ENCODE peak calls at places on chromosomes 13 and 19, in eight cellular contexts. E, I, C, N, L, G, Q and Y are unnamed samples.

GRCh38 chr19:17334414-17335409 is at the start of gene ANO8:
- DNase-seq in L (peak; percentile 96), C (peak; percentile 93), E (peak; percentile 91), I (peak; percentile 98), G (peak; percentile 91), N (peak; percentile 98), Q (peak; percentile 98), Y (peak; percentile 95)

GRCh38 chr19:17158584-17158983 is 56.6 kb upstream of the USE1 start:
- DNase-seq in I (no peak), E (no peak), Q (no peak), L (no peak), N (no peak), C (no peak), G (no peak), Y (no peak)

GRCh38 chr19:2540646-2541454 is 64.9 kb downstream of the GADD45B start:
- DNase-seq in I (peak; percentile 98), L (peak; percentile 92), G (peak; percentile 96), E (peak; percentile 95), Q (peak; percentile 95), N (peak; percentile 98), C (peak; percentile 97), Y (peak; percentile 80)

GRCh38 chr13:38630780-38631179 is 56.1 kb upstream of the FREM2 start:
- DNase-seq in Q (no peak), E (no peak), I (no peak), G (no peak), C (no peak), L (no peak), N (peak; percentile 73), Y (no peak)

GRCh38 chr13:73740681-73741080 is 393.5 kb downstream of the KLF12 start:
- DNase-seq in N (no peak), G (no peak), E (no peak), I (no peak), Q (no peak), C (no peak), L (no peak), Y (no peak)

GRCh38 chr19:2164020-2164988 is 571 bp downstream of the DOT1L start:
- DNase-seq in N (peak; percentile 39), L (no peak), E (no peak), Q (no peak), I (peak; percentile 73), G (no peak), C (no peak), Y (no peak)

GRCh38 chr13:20672772-20673171 is 30.7 kb upstream of the IL17D start:
- DNase-seq in Q (no peak), C (no peak), G (no peak), E (no peak), N (no peak), I (no peak), L (no peak), Y (no peak)

GRCh38 chr19:42412223-42412622 is 15.0 kb downstream of the LIPE start:
- DNase-seq in I (peak; percentile 33), C (no peak), E (no peak), N (no peak), G (no peak), L (peak; percentile 30), Q (peak; percentile 64), Y (peak; percentile 29)

GRCh38 chr13:99197257-99197651 is 3.4 kb upstream of the UBAC2 start:
- DNase-seq in E (no peak), N (no peak), I (no peak), C (no peak), Q (no peak), G (no peak), L (no peak), Y (no peak)

GRCh38 chr19:5166262-5166661 is 174.3 kb downstream of the PTPRS start:
- DNase-seq in L (no peak), Q (no peak), G (no peak), E (peak; percentile 66), I (no peak), N (peak; percentile 55), C (no peak), Y (no peak)

GRCh38 chr19:5173993-5174392 is 166.6 kb downstream of the PTPRS start:
- DNase-seq in L (no peak), I (no peak), E (no peak), G (no peak), C (no peak), N (no peak), Q (no peak), Y (no peak)

GRCh38 chr19:5171711-5172110 is 168.9 kb downstream of the PTPRS start:
- DNase-seq in G (no peak), I (no peak), Q (no peak), N (no peak), L (no peak), E (peak; percentile 17), C (no peak), Y (no peak)

GRCh38 chr19:5172859-5173577 is 167.6 kb downstream of the PTPRS start:
- DNase-seq in Q (no peak), I (no peak), L (no peak), G (no peak), N (peak; percentile 93), C (no peak), E (no peak), Y (no peak)

DNA sequence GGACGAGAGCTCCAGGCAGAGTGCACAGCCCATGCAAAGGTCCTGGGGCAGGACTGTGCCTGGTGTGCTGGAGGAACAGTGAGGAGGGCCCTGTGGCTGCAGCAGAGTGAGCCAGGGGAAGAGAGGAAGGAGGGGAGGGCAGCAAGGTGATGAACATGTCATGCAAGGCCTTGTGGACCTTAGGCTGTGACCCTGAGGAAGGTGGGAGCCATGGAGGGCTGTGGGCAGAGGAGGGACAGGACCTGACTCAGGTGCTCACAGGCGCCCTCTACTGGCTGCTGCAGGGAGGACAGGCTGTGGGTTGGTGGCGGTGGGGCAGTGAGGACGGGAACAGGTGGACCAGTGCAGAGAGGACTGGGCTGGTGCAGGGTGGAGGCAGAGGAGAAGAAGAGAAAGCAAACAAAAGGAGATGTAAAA is 170.3 kb downstream of the PTPRS start:
- DNase-seq in I (no peak), L (peak; percentile 55), C (no peak), Q (no peak), G (no peak), E (no peak), N (no peak), Y (peak; percentile 12)
- H3K4me1 ChIP-seq in I (no peaks in the 10 kb centered on the region), L (no peaks in the 10 kb centered on the region), C (no peaks in the 10 kb centered on the region), Q (no peaks in the 10 kb centered on the region), G (no peaks in the 10 kb centered on the region), E (peaks cover 13% of the 10 kb centered on the region), N (peaks cover 2% of the 10 kb centered on the region), Y (no peaks in the 10 kb centered on the region)

GRCh38 chr13:42769650-42770049 is 11.7 kb upstream of the FAM216B start:
- DNase-seq in Q (no peak), G (no peak), E (no peak), L (no peak), N (no peak), I (no peak), C (no peak), Y (no peak)
- H3K27ac ChIP-seq in Q (no peak overlapping the region), G (no peak overlapping the region), E (no peak overlapping the region), L (no peak overlapping the region), N (no peak overlapping the region), I (no peak overlapping the region), C (no peak overlapping the region), Y (no peak overlapping the region)

GRCh38 chr19:46423194-46423593 is 5.5 kb downstream of the PNMA8C start:
- DNase-seq in N (no peak), I (no peak), L (peak; percentile 3), C (no peak), E (no peak), Q (no peak), G (no peak), Y (no peak)

GRCh38 chr19:46427518-46427917 is 1.2 kb downstream of the PNMA8C start:
- DNase-seq in Q (no peak), E (no peak), C (no peak), N (no peak), I (no peak), L (peak; percentile 27), G (no peak), Y (no peak)

GRCh38 chr19:46426506-46427162 is 2.1 kb downstream of the PNMA8C start:
- DNase-seq in G (no peak), Q (peak; percentile 85), E (peak; percentile 71), I (peak; percentile 97), N (peak; percentile 83), C (no peak), L (peak; percentile 76), Y (no peak)

GRCh38 chr19:46428278-46429141 is at the start of gene PNMA8C:
- DNase-seq in N (peak; percentile 61), Q (peak; percentile 80), I (peak; percentile 97), E (no peak), G (no peak), L (peak; percentile 71), C (no peak), Y (peak; percentile 25)

GRCh38 chr19:46426035-46426505 is 2.7 kb downstream of the PNMA8C start:
- DNase-seq in G (no peak), C (no peak), Q (no peak), N (peak; percentile 62), I (peak; percentile 33), L (no peak), E (peak; percentile 58), Y (peak; percentile 37)
- H3K4me3 ChIP-seq in G (peak overlapping the region; percentile 69), C (peak overlapping the region; percentile 59), Q (peak overlapping the region; percentile 62), N (peak overlapping the region; percentile 82), I (peak overlapping the region; percentile 67), L (peak overlapping the region; percentile 60), E (peak overlapping the region; percentile 59), Y (no peak overlapping the region)

GRCh38 chr13:40345654-40346372 is 320.6 kb downstream of the FOXO1 start:
- DNase-seq in N (no peak), C (no peak), Q (no peak), I (peak; percentile 37), G (no peak), E (peak; percentile 79), L (no peak), Y (peak; percentile 82)

GRCh38 chr13:40345149-40345514 is 321.3 kb downstream of the FOXO1 start:
- DNase-seq in I (no peak), C (no peak), N (no peak), L (no peak), E (no peak), Q (no peak), G (no peak), Y (no peak)

GRCh38 chr13:40342901-40343300 is 323.5 kb downstream of the FOXO1 start:
- DNase-seq in Q (no peak), L (no peak), C (no peak), N (no peak), I (no peak), G (no peak), E (no peak), Y (no peak)

GRCh38 chr13:40343550-40344269 is 322.7 kb downstream of the FOXO1 start:
- DNase-seq in N (no peak), I (no peak), C (no peak), G (no peak), L (no peak), E (no peak), Q (no peak), Y (peak; percentile 68)

GRCh38 chr13:40344270-40345148 is 321.9 kb downstream of the FOXO1 start:
- DNase-seq in G (no peak), N (no peak), I (no peak), E (peak; percentile 43), Q (peak; percentile 86), L (no peak), C (no peak), Y (peak; percentile 64)
- H3K4me1 ChIP-seq in G (peaks cover 11% of the 10 kb centered on the region), N (peaks cover 6% of the 10 kb centered on the region), I (peaks cover 34% of the 10 kb centered on the region), E (peaks cover 73% of the 10 kb centered on the region), Q (peaks cover 44% of the 10 kb centered on the region), L (peaks cover 13% of the 10 kb centered on the region), C (no peaks in the 10 kb centered on the region), Y (peaks cover 10% of the 10 kb centered on the region)